ENCODE peak calls at places on chromosomes 4 and X, in six cellular contexts. One of them, this sample, is unnamed. For H3K27me3, the result is how much of the 10 kb centered on the place peaks cover.

GRCh38 chr4:78829296-78829695 is 53.1 kb downstream of the BMP2K start:
- DNase-seq in cardiac muscle cell: no peak
- DNase-seq in heart left ventricle: no peak
- DNase-seq in ovary: no peak
- DNase-seq in transverse colon: no peak
- DNase-seq in CD8-positive, alpha-beta memory T cell: no peak
- DNase-seq in this sample: no peak

GRCh38 chr4:6011686-6012085 is 6.5 kb downstream of the C4orf50 start:
- DNase-seq in CD8-positive, alpha-beta memory T cell: no peak
- DNase-seq in heart left ventricle: no peak
- DNase-seq in cardiac muscle cell: peak
- DNase-seq in ovary: no peak
- DNase-seq in transverse colon: no peak
- DNase-seq in this sample: peak

GRCh38 chr4:53614616-53615015 is 23.3 kb upstream of the LNX1 start:
- DNase-seq in heart left ventricle: no peak
- DNase-seq in cardiac muscle cell: no peak
- DNase-seq in ovary: no peak
- DNase-seq in CD8-positive, alpha-beta memory T cell: no peak
- DNase-seq in transverse colon: peak
- DNase-seq in this sample: no peak

GRCh38 chrX:68132749-68133148 is 300.5 kb downstream of the OPHN1 start:
- DNase-seq in cardiac muscle cell: no peak
- DNase-seq in ovary: no peak
- DNase-seq in transverse colon: no peak
- DNase-seq in CD8-positive, alpha-beta memory T cell: no peak
- DNase-seq in heart left ventricle: no peak
- DNase-seq in this sample: no peak

GRCh38 chr4:141074098-141074878 is 59.0 kb downstream of the RNF150 start:
- DNase-seq in transverse colon: no peak
- DNase-seq in heart left ventricle: peak
- DNase-seq in CD8-positive, alpha-beta memory T cell: no peak
- DNase-seq in cardiac muscle cell: no peak
- DNase-seq in ovary: no peak
- DNase-seq in this sample: no peak

GRCh38 chr4:122772311-122772710 is 39.8 kb downstream of the BBS12 start:
- DNase-seq in ovary: no peak
- DNase-seq in heart left ventricle: no peak
- DNase-seq in CD8-positive, alpha-beta memory T cell: no peak
- DNase-seq in cardiac muscle cell: no peak
- DNase-seq in transverse colon: no peak
- DNase-seq in this sample: no peak

GRCh38 chr4:51998837-51999236 is 21.3 kb downstream of the LRRC66 start:
- DNase-seq in ovary: no peak
- DNase-seq in heart left ventricle: no peak
- DNase-seq in CD8-positive, alpha-beta memory T cell: no peak
- DNase-seq in transverse colon: no peak
- DNase-seq in cardiac muscle cell: no peak
- DNase-seq in this sample: no peak

GRCh38 chrX:2901367-2902036 is 27.6 kb downstream of the ARSD start:
- DNase-seq in CD8-positive, alpha-beta memory T cell: no peak
- DNase-seq in cardiac muscle cell: no peak
- DNase-seq in heart left ventricle: no peak
- DNase-seq in transverse colon: no peak
- DNase-seq in ovary: no peak
- DNase-seq in this sample: no peak

GRCh38 chrX:118579417-118579816 is 83.8 kb downstream of the DOCK11 start:
- DNase-seq in transverse colon: no peak
- DNase-seq in ovary: no peak
- DNase-seq in heart left ventricle: no peak
- DNase-seq in CD8-positive, alpha-beta memory T cell: no peak
- DNase-seq in cardiac muscle cell: peak
- DNase-seq in this sample: no peak

GRCh38 chrX:18290200-18290599 is 64.3 kb downstream of the SCML2 start:
- DNase-seq in CD8-positive, alpha-beta memory T cell: no peak
- DNase-seq in cardiac muscle cell: no peak
- DNase-seq in transverse colon: no peak
- DNase-seq in heart left ventricle: no peak
- DNase-seq in ovary: no peak
- DNase-seq in this sample: no peak

GRCh38 chr4:98838528-98838927 is 90.4 kb downstream of the EIF4E start:
- DNase-seq in heart left ventricle: no peak
- DNase-seq in ovary: no peak
- DNase-seq in cardiac muscle cell: no peak
- DNase-seq in transverse colon: no peak
- DNase-seq in CD8-positive, alpha-beta memory T cell: no peak
- DNase-seq in this sample: no peak

GRCh38 chr4:958836-959337 is 14.5 kb downstream of the DGKQ start:
- DNase-seq in heart left ventricle: no peak
- DNase-seq in cardiac muscle cell: no peak
- DNase-seq in ovary: no peak
- DNase-seq in transverse colon: no peak
- DNase-seq in CD8-positive, alpha-beta memory T cell: no peak
- DNase-seq in this sample: no peak

GRCh38 chr4:80197601-80198444 is 520 bp downstream of the PRDM8 start:
- DNase-seq in ovary: no peak
- DNase-seq in heart left ventricle: no peak
- DNase-seq in CD8-positive, alpha-beta memory T cell: no peak
- DNase-seq in cardiac muscle cell: peak
- DNase-seq in transverse colon: no peak
- DNase-seq in this sample: no peak

GRCh38 chr4:186471441-186471840 is 83.9 kb downstream of the MTNR1A start:
- DNase-seq in cardiac muscle cell: peak
- DNase-seq in ovary: no peak
- DNase-seq in transverse colon: no peak
- DNase-seq in heart left ventricle: no peak
- DNase-seq in CD8-positive, alpha-beta memory T cell: no peak
- DNase-seq in this sample: no peak

GRCh38 chr4:108830509-108831244 is 67.8 kb upstream of the ETNPPL start:
- DNase-seq in ovary: no peak
- DNase-seq in transverse colon: peak
- DNase-seq in heart left ventricle: peak
- DNase-seq in CD8-positive, alpha-beta memory T cell: no peak
- DNase-seq in cardiac muscle cell: peak
- DNase-seq in this sample: peak

GRCh38 chrX:139200793-139201192 is 329.7 kb upstream of the F9 start:
- DNase-seq in CD8-positive, alpha-beta memory T cell: no peak
- DNase-seq in ovary: no peak
- DNase-seq in cardiac muscle cell: no peak
- DNase-seq in transverse colon: no peak
- DNase-seq in heart left ventricle: no peak
- DNase-seq in this sample: no peak

GRCh38 chr4:15934259-15934658 is 4.3 kb downstream of the FGFBP1 start:
- DNase-seq in CD8-positive, alpha-beta memory T cell: no peak
- DNase-seq in heart left ventricle: no peak
- DNase-seq in ovary: no peak
- DNase-seq in transverse colon: no peak
- DNase-seq in cardiac muscle cell: no peak
- DNase-seq in this sample: no peak

GRCh38 chrX:10529344-10529743 is 91.0 kb downstream of the MID1 start:
- DNase-seq in CD8-positive, alpha-beta memory T cell: no peak
- DNase-seq in ovary: no peak
- DNase-seq in transverse colon: no peak
- DNase-seq in heart left ventricle: no peak
- DNase-seq in cardiac muscle cell: no peak
- DNase-seq in this sample: no peak

GRCh38 chr4:61401771-61402170 is 201.6 kb downstream of the ADGRL3 start:
- DNase-seq in ovary: no peak
- DNase-seq in transverse colon: no peak
- DNase-seq in CD8-positive, alpha-beta memory T cell: no peak
- DNase-seq in cardiac muscle cell: no peak
- DNase-seq in heart left ventricle: no peak
- DNase-seq in this sample: no peak

GRCh38 chr4:173333658-173334084 is 487 bp downstream of the HMGB2 start:
- DNase-seq in ovary: peak
- DNase-seq in CD8-positive, alpha-beta memory T cell: no peak
- DNase-seq in cardiac muscle cell: peak
- DNase-seq in heart left ventricle: peak
- DNase-seq in transverse colon: peak
- DNase-seq in this sample: peak

GRCh38 chr4:105181259-105181658 is 34.6 kb downstream of the TET2 start:
- DNase-seq in CD8-positive, alpha-beta memory T cell: no peak
- DNase-seq in ovary: no peak
- DNase-seq in cardiac muscle cell: no peak
- DNase-seq in heart left ventricle: no peak
- DNase-seq in transverse colon: no peak
- DNase-seq in this sample: no peak

GRCh38 chrX:115901241-115901640 is 269.3 kb upstream of the AGTR2 start:
- DNase-seq in heart left ventricle: no peak
- DNase-seq in CD8-positive, alpha-beta memory T cell: no peak
- DNase-seq in ovary: no peak
- DNase-seq in transverse colon: no peak
- DNase-seq in cardiac muscle cell: no peak
- DNase-seq in this sample: no peak

GRCh38 chr4:85102606-85103005 is 136.1 kb upstream of the WDFY3 start:
- DNase-seq in CD8-positive, alpha-beta memory T cell: no peak
- DNase-seq in heart left ventricle: no peak
- DNase-seq in cardiac muscle cell: no peak
- DNase-seq in ovary: no peak
- DNase-seq in transverse colon: no peak
- DNase-seq in this sample: no peak

DNA sequence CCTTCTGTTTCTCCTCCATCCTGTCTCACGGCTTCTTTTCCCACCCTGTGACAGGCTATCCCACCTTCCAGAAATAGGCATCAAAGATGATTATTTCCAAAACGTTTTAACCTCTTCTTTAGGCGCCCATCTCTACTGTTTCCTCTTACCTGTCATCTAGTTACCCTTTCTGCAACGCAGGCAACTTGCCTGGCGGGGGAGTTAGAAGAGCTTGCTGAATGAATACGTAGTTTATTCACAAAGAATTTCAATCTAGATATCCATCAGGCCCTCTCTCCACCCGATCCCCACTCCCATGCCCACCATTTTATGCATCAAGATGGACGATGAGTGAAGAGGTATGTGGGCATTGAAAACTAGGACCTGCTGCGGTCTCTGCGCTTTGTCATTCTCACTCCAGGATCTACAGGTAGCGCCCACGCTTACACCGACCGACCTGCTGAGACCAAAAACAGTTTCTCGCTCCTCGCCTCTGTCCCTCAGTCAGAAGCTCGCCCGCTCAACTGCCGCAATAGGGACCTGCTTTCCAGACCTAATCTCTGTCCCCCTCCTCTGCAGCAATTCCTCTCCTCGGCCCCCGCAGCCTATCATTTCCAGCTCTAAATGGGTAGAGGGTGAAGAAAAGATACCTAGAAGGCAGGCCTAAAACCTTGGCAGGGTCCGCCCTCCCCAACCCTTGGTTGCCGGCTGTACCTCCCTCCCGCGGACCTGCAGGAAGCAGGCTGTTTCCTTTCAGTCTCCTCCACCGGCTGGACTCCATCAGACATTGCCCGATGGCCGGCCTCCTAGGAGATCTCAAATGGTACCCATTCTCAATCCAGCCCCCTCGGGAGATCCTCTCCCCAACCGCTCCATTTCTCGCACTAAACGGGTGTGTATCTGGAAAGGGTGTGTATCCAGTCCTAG is 624 bp downstream of the BEX5 start:
- DNase-seq in ovary: peak
- DNase-seq in heart left ventricle: no peak
- DNase-seq in CD8-positive, alpha-beta memory T cell: peak
- DNase-seq in cardiac muscle cell: peak
- DNase-seq in transverse colon: peak
- DNase-seq in this sample: no peak
- H3K4me3 ChIP-seq in ovary: peak
- H3K4me3 ChIP-seq in heart left ventricle: peak
- H3K4me3 ChIP-seq in CD8-positive, alpha-beta memory T cell: peak
- H3K4me3 ChIP-seq in cardiac muscle cell: peak
- H3K4me3 ChIP-seq in transverse colon: peak
- H3K4me3 ChIP-seq in this sample: peak

DNA sequence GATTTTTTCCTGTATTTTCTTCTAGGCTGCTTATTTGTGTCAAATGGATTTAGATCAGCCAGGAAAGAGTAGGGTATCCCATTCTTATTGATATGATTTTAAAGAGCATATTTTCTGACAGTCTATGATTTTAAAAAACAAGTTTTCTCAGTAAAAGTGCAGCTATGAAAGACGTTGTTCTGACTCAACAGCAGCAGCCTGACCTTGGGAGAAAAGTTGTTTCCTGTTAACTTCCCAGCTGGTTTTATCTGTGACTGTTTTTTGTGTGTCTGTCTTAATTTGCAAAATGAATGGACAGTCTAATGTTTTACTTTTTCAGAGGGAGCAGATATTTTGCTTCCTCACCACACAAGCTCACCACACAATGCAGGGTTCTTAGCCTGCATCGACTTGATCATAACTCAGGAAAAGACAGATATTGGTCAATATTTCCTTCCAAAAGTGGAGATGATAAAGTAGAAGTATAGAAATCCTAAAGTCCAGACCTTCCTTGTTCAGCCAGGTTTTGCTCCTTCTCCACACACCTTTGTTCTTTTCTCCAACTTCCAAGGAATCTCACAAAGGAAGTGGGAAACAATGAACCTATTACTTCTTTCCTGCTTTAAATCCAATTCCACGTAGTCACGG is 689 bp upstream of the MTHFD2L start:
- DNase-seq in cardiac muscle cell: no peak
- DNase-seq in heart left ventricle: no peak
- DNase-seq in ovary: no peak
- DNase-seq in CD8-positive, alpha-beta memory T cell: peak
- DNase-seq in transverse colon: no peak
- DNase-seq in this sample: no peak
- H3K27me3 ChIP-seq in cardiac muscle cell: under half
- H3K27me3 ChIP-seq in heart left ventricle: under half
- H3K27me3 ChIP-seq in ovary: under half
- H3K27me3 ChIP-seq in CD8-positive, alpha-beta memory T cell: under half
- H3K27me3 ChIP-seq in transverse colon: under half
- H3K27me3 ChIP-seq in this sample: under half

DNA sequence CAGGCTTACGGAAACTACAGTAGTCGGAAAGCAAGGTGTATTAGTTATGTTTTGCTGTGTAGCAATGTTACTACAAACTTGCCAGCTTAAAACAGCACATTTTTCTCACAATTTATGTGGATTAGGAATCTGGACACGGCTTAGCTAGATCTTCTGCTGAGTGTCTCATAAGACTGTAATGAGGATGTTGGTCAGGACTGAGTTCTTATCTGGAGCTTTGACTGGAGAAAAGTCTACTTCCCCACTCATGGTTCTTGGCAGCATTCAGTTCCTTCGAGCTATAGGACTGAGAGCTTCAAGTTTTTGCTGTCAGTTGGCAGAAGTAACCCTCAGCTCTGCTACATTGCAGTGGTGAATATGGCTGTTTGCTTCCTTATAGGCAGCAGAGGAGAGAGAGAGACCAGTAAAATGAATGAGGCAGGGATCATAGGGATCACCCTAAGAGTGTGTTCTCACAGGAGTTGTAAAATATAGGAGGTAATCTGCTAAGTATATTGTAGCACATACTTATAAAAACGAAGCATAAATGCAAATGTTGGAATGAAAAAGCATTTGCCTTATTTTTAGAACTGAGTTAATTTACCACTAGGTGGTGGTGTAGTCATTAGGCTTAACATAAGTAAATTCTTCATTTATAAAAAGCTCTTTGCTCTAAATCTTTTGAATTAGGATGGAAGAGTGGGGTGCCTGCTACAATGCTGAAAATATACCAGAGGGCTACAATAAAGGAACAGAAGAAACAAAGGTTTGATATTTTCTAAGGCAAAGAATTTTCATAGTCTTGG is 38.6 kb downstream of the ALG13 start:
- DNase-seq in transverse colon: no peak
- DNase-seq in cardiac muscle cell: no peak
- DNase-seq in CD8-positive, alpha-beta memory T cell: no peak
- DNase-seq in ovary: no peak
- DNase-seq in heart left ventricle: no peak
- DNase-seq in this sample: no peak
- H3K27ac ChIP-seq in transverse colon: no peak
- H3K27ac ChIP-seq in cardiac muscle cell: peak
- H3K27ac ChIP-seq in CD8-positive, alpha-beta memory T cell: no peak
- H3K27ac ChIP-seq in ovary: no peak
- H3K27ac ChIP-seq in heart left ventricle: no peak
- H3K27ac ChIP-seq in this sample: no peak

GRCh38 chrX:35382966-35383365 is 415.2 kb upstream of the MAGEB16 start:
- DNase-seq in transverse colon: no peak
- DNase-seq in ovary: no peak
- DNase-seq in CD8-positive, alpha-beta memory T cell: no peak
- DNase-seq in cardiac muscle cell: no peak
- DNase-seq in heart left ventricle: no peak
- DNase-seq in this sample: no peak
- H3K4me3 ChIP-seq in transverse colon: no peak
- H3K4me3 ChIP-seq in ovary: no peak
- H3K4me3 ChIP-seq in CD8-positive, alpha-beta memory T cell: no peak
- H3K4me3 ChIP-seq in cardiac muscle cell: no peak
- H3K4me3 ChIP-seq in heart left ventricle: no peak
- H3K4me3 ChIP-seq in this sample: no peak